ENCODE peak calls at places on chromosome 11, in four cellular contexts. M is IMR-90, D is K562, A is GM12878. E is an unnamed sample.

GRCh38 chr11:33530824-33531223 is 169.8 kb downstream of the C11orf91 start:
- DNase-seq in M (peak), D (no peak), A (no peak), E (no peak)

GRCh38 chr11:110921742-110922200 is 209.5 kb upstream of the ARHGAP20 start:
- DNase-seq in D (no peak), A (no peak), M (peak), E (no peak)

GRCh38 chr11:99822846-99823565 is 802.3 kb downstream of the CNTN5 start:
- DNase-seq in D (no peak), M (peak), A (no peak), E (no peak)

GRCh38 chr11:131038597-131038996 is 122.3 kb upstream of the SNX19 start:
- DNase-seq in A (no peak), D (peak), M (no peak), E (no peak)

GRCh38 chr11:121023848-121024751 is at the start of gene TBCEL:
- DNase-seq in M (peak), D (peak), A (peak), E (peak)

GRCh38 chr11:3008746-3009336 is 16.7 kb upstream of the NAP1L4 start:
- DNase-seq in D (no peak), A (no peak), M (no peak), E (no peak)

GRCh38 chr11:14320020-14320419 is 39.0 kb downstream of the RRAS2 start:
- DNase-seq in M (peak), A (peak), D (no peak), E (no peak)

GRCh38 chr11:128379587-128380279 is 207.6 kb downstream of the ETS1 start:
- DNase-seq in M (no peak), D (no peak), A (no peak), E (no peak)

GRCh38 chr11:26219506-26220117 is 112.3 kb upstream of the ANO3 start:
- DNase-seq in M (peak), D (no peak), A (no peak), E (no peak)

GRCh38 chr11:77821349-77821851 is 456 bp downstream of the AAMDC start:
- DNase-seq in D (peak), A (no peak), M (peak), E (no peak)

GRCh38 chr11:75333022-75333806 is 18.2 kb downstream of the ARRB1 start:
- DNase-seq in M (no peak), A (no peak), D (no peak), E (no peak)

GRCh38 chr11:117877120-117877784 is 794 bp upstream of the FXYD6 start:
- DNase-seq in D (no peak), A (no peak), M (no peak), E (no peak)

GRCh38 chr11:3101921-3102640 is 44.9 kb upstream of the CARS1 start:
- DNase-seq in M (no peak), D (no peak), A (no peak), E (no peak)

GRCh38 chr11:46537121-46537520 is 56.7 kb downstream of the AMBRA1 start:
- DNase-seq in D (no peak), M (peak), A (no peak), E (no peak)

GRCh38 chr11:2625183-2625582 is 74.6 kb downstream of the KCNQ1OT1 start:
- DNase-seq in M (peak), A (no peak), D (no peak), E (no peak)

GRCh38 chr11:13297917-13298356 is 20.3 kb downstream of the BMAL1 start:
- DNase-seq in A (no peak), M (no peak), D (no peak), E (no peak)

GRCh38 chr11:116202922-116203321 is 569.9 kb downstream of the BUD13 start:
- DNase-seq in D (no peak), A (no peak), M (no peak), E (no peak)

GRCh38 chr11:95922536-95923440 is 1.1 kb downstream of the MTMR2 start:
- DNase-seq in D (no peak), M (no peak), A (no peak), E (no peak)

GRCh38 chr11:66710384-66710930 is 18.6 kb downstream of the SPTBN2 start:
- DNase-seq in A (no peak), M (no peak), D (no peak), E (no peak)

GRCh38 chr11:132028380-132029240 is 658.2 kb downstream of the NTM start:
- DNase-seq in D (peak), M (peak), A (no peak), E (no peak)

GRCh38 chr11:70695086-70695960 is 297.0 kb downstream of the CTTN start:
- DNase-seq in D (no peak), M (peak), A (no peak), E (no peak)

GRCh38 chr11:33461726-33462125 is 204.5 kb downstream of the HIPK3 start:
- DNase-seq in D (no peak), M (no peak), A (no peak), E (no peak)

GRCh38 chr11:126476977-126477376 is 121.5 kb downstream of the ST3GAL4 start:
- DNase-seq in D (no peak), A (no peak), M (no peak), E (no peak)

GRCh38 chr11:111528557-111528956 is 12.0 kb upstream of the LAYN start:
- DNase-seq in A (no peak), M (peak), D (no peak), E (no peak)

GRCh38 chr11:10838906-10839305 is 18.9 kb downstream of the ZBED5 start:
- DNase-seq in M (no peak), D (no peak), A (no peak), E (no peak)

GRCh38 chr11:86116386-86116726 is 47.5 kb upstream of the PICALM start:
- DNase-seq in A (peak), D (no peak), M (peak), E (no peak)

GRCh38 chr11:60854140-60854846 is 1.5 kb downstream of the PTGDR2 start:
- DNase-seq in A (no peak), M (no peak), D (peak), E (no peak)

GRCh38 chr11:115927823-115928329 is 423.7 kb upstream of the CADM1 start:
- DNase-seq in D (no peak), M (no peak), A (peak), E (no peak)

GRCh38 chr11:101224221-101224620 is 94.6 kb upstream of the PGR start:
- DNase-seq in M (no peak), A (no peak), D (no peak), E (no peak)

GRCh38 chr11:125956371-125956770 is 10.5 kb downstream of the VSIG10L2 start:
- DNase-seq in M (peak), A (no peak), D (no peak), E (no peak)

GRCh38 chr11:70075836-70076235 is 2.3 kb upstream of the ANO1 start:
- DNase-seq in M (no peak), D (no peak), A (no peak), E (no peak)

GRCh38 chr11:11155962-11156815 is 196.9 kb downstream of the CSNK2A3 start:
- DNase-seq in A (no peak), M (no peak), D (peak), E (peak)

GRCh38 chr11:77084581-77085191 is 17.9 kb downstream of the CAPN5 start:
- DNase-seq in A (no peak), D (no peak), M (no peak), E (no peak)

GRCh38 chr11:26734706-26735105 is 12.8 kb upstream of the SLC5A12 start:
- DNase-seq in A (no peak), M (no peak), D (no peak), E (no peak)

GRCh38 chr11:72144807-72145565 is 9.5 kb downstream of the FOLR3 start:
- DNase-seq in A (no peak), M (peak), D (no peak), E (no peak)

GRCh38 chr11:112280268-112281126 is 19.8 kb upstream of the PLET1 start:
- DNase-seq in M (peak), D (peak), A (peak), E (no peak)

GRCh38 chr11:75547617-75548054 is 14.4 kb upstream of the SERPINH1 start:
- DNase-seq in A (no peak), D (peak), M (peak), E (peak)

GRCh38 chr11:61477734-61478148 is 30.8 kb upstream of the LRRC10B start:
- DNase-seq in M (no peak), D (peak), A (no peak), E (peak)

GRCh38 chr11:299951-300735 is 817 bp upstream of the IFITM5 start:
- DNase-seq in M (peak), A (no peak), D (peak), E (no peak)

GRCh38 chr11:1446623-1447022 is 40.0 kb downstream of the MOB2 start:
- DNase-seq in D (no peak), A (no peak), M (no peak), E (no peak)

GRCh38 chr11:1444823-1445422 is 41.7 kb downstream of the MOB2 start:
- DNase-seq in D (no peak), A (no peak), M (no peak), E (no peak)

GRCh38 chr11:1443737-1444136 is 42.8 kb downstream of the MOB2 start:
- DNase-seq in A (no peak), M (no peak), D (no peak), E (no peak)

GRCh38 chr11:1444321-1444720 is 42.3 kb downstream of the MOB2 start:
- DNase-seq in D (no peak), A (no peak), M (no peak), E (no peak)

GRCh38 chr11:1445741-1446445 is 40.7 kb downstream of the MOB2 start:
- DNase-seq in D (no peak), M (no peak), A (no peak), E (no peak)
- TF ChIP-seq CHD1 in D (no peak), M (no peak), A (no peak), E (no peak)

GRCh38 chr11:134252539-134253188 is 488 bp downstream of the THYN1 start:
- DNase-seq in M (peak), D (no peak), A (no peak), E (no peak)
- TF ChIP-seq CHD1 in M (no peak), D (no peak), A (no peak), E (no peak)

GRCh38 chr11:114079406-114080072 is 20.0 kb downstream of the ZBTB16 start:
- DNase-seq in A (no peak), M (no peak), D (no peak), E (no peak)
- TF ChIP-seq CHD1 in A (no peak), M (no peak), D (no peak), E (no peak)

DNA sequence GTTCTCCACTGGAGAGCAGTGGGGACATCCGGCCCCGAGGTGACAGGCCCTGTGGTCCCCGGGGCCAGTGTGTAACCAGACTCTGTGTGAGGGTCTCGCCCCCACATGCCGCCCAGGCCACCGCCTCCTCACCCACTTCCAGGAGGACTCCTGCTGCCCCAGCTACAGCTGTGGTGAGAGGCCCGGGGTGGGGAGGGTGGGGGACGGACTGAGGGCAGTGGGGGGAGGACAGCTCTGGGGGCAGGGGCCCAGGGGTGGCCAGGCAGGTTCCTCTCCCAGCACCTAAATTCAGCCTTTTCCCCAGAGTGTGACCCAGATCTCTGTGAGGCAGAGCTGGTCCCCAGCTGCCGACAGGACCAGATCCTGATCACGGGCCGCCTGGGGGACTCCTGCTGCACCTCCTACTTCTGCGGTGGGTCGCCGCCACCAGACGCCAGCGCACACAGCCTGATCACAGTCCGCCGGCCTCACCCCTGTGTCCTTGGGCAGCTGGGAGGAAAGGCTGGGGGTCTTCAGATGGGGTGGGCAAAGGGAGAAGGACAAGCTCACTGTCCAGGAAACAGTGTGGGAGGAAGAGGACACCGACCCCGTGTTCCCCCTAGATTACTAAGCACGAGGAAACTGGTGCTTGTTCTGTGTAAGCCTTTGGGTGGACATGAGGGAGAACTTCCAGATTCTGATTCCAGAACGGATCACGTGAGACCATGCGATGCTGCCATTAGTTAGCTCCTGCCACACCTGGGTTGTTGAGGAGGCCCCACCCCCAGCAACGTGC is 84.4 kb upstream of the MYOD1 start:
- DNase-seq in D (peak), A (no peak), M (no peak), E (no peak)
- TF ChIP-seq CHD1 in D (no peak), A (no peak), M (no peak), E (no peak)

GRCh38 chr11:103808246-103808645 is 228.2 kb upstream of the DDI1 start:
- DNase-seq in A (no peak), D (no peak), M (peak), E (no peak)
- TF ChIP-seq CHD1 in A (no peak), D (no peak), M (no peak), E (no peak)

DNA sequence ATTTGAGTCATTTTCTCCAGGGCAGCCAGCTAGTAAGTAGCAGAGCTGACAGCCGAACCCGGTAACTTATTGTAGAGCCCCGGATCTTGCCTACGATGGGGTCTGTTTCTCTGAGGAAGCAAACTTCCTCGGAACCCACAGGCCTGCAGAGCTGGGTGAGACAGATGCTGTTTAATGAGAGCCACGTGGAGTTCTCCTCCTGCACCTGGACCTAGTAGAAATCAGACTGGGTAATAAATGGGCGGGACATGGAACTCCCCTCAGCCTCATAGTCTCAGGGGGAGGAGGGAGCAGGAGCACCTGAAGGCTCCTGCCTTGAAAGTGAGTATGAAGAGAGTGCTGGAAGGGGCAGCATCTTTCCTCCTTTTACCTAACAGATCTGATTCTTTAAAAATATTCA is at the start of gene IZUMO1R:
- DNase-seq in D (no peak), M (no peak), A (no peak), E (no peak)
- TF ChIP-seq CHD1 in D (no peak), M (no peak), A (no peak), E (no peak)

GRCh38 chr11:65077466-65077865 is 6.4 kb downstream of the CDCA5 start:
- DNase-seq in M (peak), A (no peak), D (no peak), E (no peak)
- TF ChIP-seq CHD1 in M (no peak), A (no peak), D (no peak), E (no peak)

GRCh38 chr11:59267738-59268475 is 55.2 kb upstream of the MPEG1 start:
- DNase-seq in M (no peak), D (no peak), A (no peak), E (no peak)

GRCh38 chr11:59271247-59271755 is 58.6 kb upstream of the MPEG1 start:
- DNase-seq in D (no peak), A (no peak), M (no peak), E (no peak)

GRCh38 chr11:59271811-59272327 is 59.1 kb upstream of the MPEG1 start:
- DNase-seq in M (no peak), D (no peak), A (no peak), E (no peak)

GRCh38 chr11:59273008-59273841 is 60.5 kb upstream of the MPEG1 start:
- DNase-seq in D (no peak), M (no peak), A (peak), E (no peak)
- TF ChIP-seq CHD1 in D (no peak), M (no peak), A (no peak), E (no peak)

GRCh38 chr11:129975543-129975942 is 27.1 kb downstream of the PRDM10 start:
- DNase-seq in D (no peak), M (no peak), A (no peak), E (no peak)

GRCh38 chr11:129974672-129975071 is 28.0 kb downstream of the PRDM10 start:
- DNase-seq in D (no peak), M (no peak), A (no peak), E (no peak)

GRCh38 chr11:129973068-129973467 is 29.6 kb downstream of the PRDM10 start:
- DNase-seq in D (no peak), A (no peak), M (no peak), E (no peak)

GRCh38 chr11:129973809-129974208 is 28.8 kb downstream of the PRDM10 start:
- DNase-seq in M (no peak), D (no peak), A (no peak), E (peak)

DNA sequence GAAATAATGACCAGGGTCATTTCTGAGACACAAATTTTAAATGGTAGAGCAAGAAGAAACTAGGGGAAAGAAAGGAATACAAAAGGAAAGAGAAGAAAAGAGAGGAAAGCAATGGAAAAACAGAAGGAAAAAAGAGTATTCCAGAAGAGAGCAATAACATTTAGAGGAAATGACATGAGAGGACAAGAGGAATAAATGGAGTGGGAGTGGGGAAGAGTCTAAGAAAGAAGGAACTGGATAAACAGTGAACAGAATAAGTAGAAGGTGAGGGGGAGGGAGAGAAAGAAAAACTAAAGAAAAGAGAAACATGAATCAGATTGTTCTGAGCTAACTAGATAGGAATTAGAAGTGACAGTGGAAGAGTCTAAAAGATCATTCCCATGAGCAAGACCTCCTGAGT is 28.4 kb downstream of the PRDM10 start:
- DNase-seq in M (peak), D (no peak), A (no peak), E (no peak)
- TF ChIP-seq CHD1 in M (no peak), D (no peak), A (no peak), E (no peak)